ENCODE peak calls at places on chromosome 6, in nine cellular contexts. One of them, this sample, is unnamed.

GRCh38 chr6:7157752-7158616 is 50.2 kb downstream of the RREB1 start:
- DNase-seq in stimulated activated CD8-positive, alpha-beta memory T cell treated with anti-CD3 and anti-CD28 coated beads, Interleukin-7, amount 100 ng/mL, for 1 hour: no peak
- DNase-seq in K562: no peak
- DNase-seq in SHP77: no peak
- DNase-seq in M059J: peak
- DNase-seq in BJ: no peak
- DNase-seq in nephron progenitor cell: no peak
- DNase-seq in H7: no peak
- DNase-seq in H4: no peak
- DNase-seq in this sample: peak

GRCh38 chr6:92495246-92495645 is 924.1 kb downstream of the EPHA7 start:
- DNase-seq in M059J: no peak
- DNase-seq in SHP77: no peak
- DNase-seq in stimulated activated CD8-positive, alpha-beta memory T cell treated with anti-CD3 and anti-CD28 coated beads, Interleukin-7, amount 100 ng/mL, for 1 hour: no peak
- DNase-seq in H4: peak
- DNase-seq in BJ: no peak
- DNase-seq in nephron progenitor cell: no peak
- DNase-seq in H7: no peak
- DNase-seq in K562: no peak
- DNase-seq in this sample: no peak

GRCh38 chr6:15073344-15073789 is 172.5 kb upstream of the JARID2 start:
- DNase-seq in M059J: peak
- DNase-seq in stimulated activated CD8-positive, alpha-beta memory T cell treated with anti-CD3 and anti-CD28 coated beads, Interleukin-7, amount 100 ng/mL, for 1 hour: no peak
- DNase-seq in K562: no peak
- DNase-seq in nephron progenitor cell: no peak
- DNase-seq in H4: peak
- DNase-seq in BJ: no peak
- DNase-seq in SHP77: no peak
- DNase-seq in H7: no peak
- DNase-seq in this sample: no peak

GRCh38 chr6:134908906-134909516 is 40.9 kb downstream of the ALDH8A1 start:
- DNase-seq in K562: no peak
- DNase-seq in M059J: peak
- DNase-seq in H4: peak
- DNase-seq in nephron progenitor cell: no peak
- DNase-seq in stimulated activated CD8-positive, alpha-beta memory T cell treated with anti-CD3 and anti-CD28 coated beads, Interleukin-7, amount 100 ng/mL, for 1 hour: no peak
- DNase-seq in SHP77: peak
- DNase-seq in BJ: peak
- DNase-seq in H7: no peak
- DNase-seq in this sample: peak

GRCh38 chr6:107716688-107717089 is 107.4 kb downstream of the SCML4 start:
- DNase-seq in nephron progenitor cell: no peak
- DNase-seq in K562: peak
- DNase-seq in SHP77: peak
- DNase-seq in BJ: no peak
- DNase-seq in M059J: peak
- DNase-seq in H7: peak
- DNase-seq in H4: peak
- DNase-seq in stimulated activated CD8-positive, alpha-beta memory T cell treated with anti-CD3 and anti-CD28 coated beads, Interleukin-7, amount 100 ng/mL, for 1 hour: peak
- DNase-seq in this sample: peak

GRCh38 chr6:29071831-29072723 is 15.0 kb downstream of the OR2B3 start:
- DNase-seq in SHP77: peak
- DNase-seq in M059J: peak
- DNase-seq in K562: peak
- DNase-seq in H4: peak
- DNase-seq in H7: peak
- DNase-seq in stimulated activated CD8-positive, alpha-beta memory T cell treated with anti-CD3 and anti-CD28 coated beads, Interleukin-7, amount 100 ng/mL, for 1 hour: no peak
- DNase-seq in nephron progenitor cell: peak
- DNase-seq in BJ: no peak
- DNase-seq in this sample: peak

GRCh38 chr6:14838041-14838596 is 407.8 kb upstream of the JARID2 start:
- DNase-seq in BJ: no peak
- DNase-seq in H7: no peak
- DNase-seq in H4: no peak
- DNase-seq in stimulated activated CD8-positive, alpha-beta memory T cell treated with anti-CD3 and anti-CD28 coated beads, Interleukin-7, amount 100 ng/mL, for 1 hour: no peak
- DNase-seq in K562: no peak
- DNase-seq in SHP77: no peak
- DNase-seq in M059J: peak
- DNase-seq in nephron progenitor cell: no peak
- DNase-seq in this sample: no peak

GRCh38 chr6:166721576-166721975 is 94.5 kb upstream of the RPS6KA2 start:
- DNase-seq in SHP77: no peak
- DNase-seq in M059J: no peak
- DNase-seq in H4: no peak
- DNase-seq in stimulated activated CD8-positive, alpha-beta memory T cell treated with anti-CD3 and anti-CD28 coated beads, Interleukin-7, amount 100 ng/mL, for 1 hour: no peak
- DNase-seq in nephron progenitor cell: no peak
- DNase-seq in H7: no peak
- DNase-seq in BJ: no peak
- DNase-seq in K562: no peak
- DNase-seq in this sample: no peak

GRCh38 chr6:43910638-43911353 is 140.8 kb downstream of the VEGFA start:
- DNase-seq in nephron progenitor cell: no peak
- DNase-seq in M059J: peak
- DNase-seq in K562: no peak
- DNase-seq in H4: peak
- DNase-seq in H7: no peak
- DNase-seq in stimulated activated CD8-positive, alpha-beta memory T cell treated with anti-CD3 and anti-CD28 coated beads, Interleukin-7, amount 100 ng/mL, for 1 hour: no peak
- DNase-seq in BJ: peak
- DNase-seq in SHP77: no peak
- DNase-seq in this sample: peak

GRCh38 chr6:87846446-87846845 is 144.4 kb upstream of the AKIRIN2 start:
- DNase-seq in K562: no peak
- DNase-seq in stimulated activated CD8-positive, alpha-beta memory T cell treated with anti-CD3 and anti-CD28 coated beads, Interleukin-7, amount 100 ng/mL, for 1 hour: no peak
- DNase-seq in H7: no peak
- DNase-seq in BJ: no peak
- DNase-seq in H4: no peak
- DNase-seq in M059J: no peak
- DNase-seq in nephron progenitor cell: no peak
- DNase-seq in SHP77: no peak
- DNase-seq in this sample: no peak

GRCh38 chr6:5379647-5380242 is 118.4 kb downstream of the FARS2 start:
- DNase-seq in SHP77: peak
- DNase-seq in M059J: peak
- DNase-seq in H4: peak
- DNase-seq in H7: peak
- DNase-seq in BJ: no peak
- DNase-seq in K562: peak
- DNase-seq in nephron progenitor cell: peak
- DNase-seq in stimulated activated CD8-positive, alpha-beta memory T cell treated with anti-CD3 and anti-CD28 coated beads, Interleukin-7, amount 100 ng/mL, for 1 hour: no peak
- DNase-seq in this sample: peak

GRCh38 chr6:73519943-73520687 is 717 bp downstream of the EEF1A1 start:
- DNase-seq in nephron progenitor cell: peak
- DNase-seq in H4: peak
- DNase-seq in H7: peak
- DNase-seq in M059J: peak
- DNase-seq in SHP77: peak
- DNase-seq in BJ: no peak
- DNase-seq in stimulated activated CD8-positive, alpha-beta memory T cell treated with anti-CD3 and anti-CD28 coated beads, Interleukin-7, amount 100 ng/mL, for 1 hour: peak
- DNase-seq in K562: peak
- DNase-seq in this sample: peak

GRCh38 chr6:167685654-167686053 is 141.1 kb upstream of the AFDN start:
- DNase-seq in H7: peak
- DNase-seq in nephron progenitor cell: no peak
- DNase-seq in stimulated activated CD8-positive, alpha-beta memory T cell treated with anti-CD3 and anti-CD28 coated beads, Interleukin-7, amount 100 ng/mL, for 1 hour: no peak
- DNase-seq in BJ: no peak
- DNase-seq in SHP77: no peak
- DNase-seq in M059J: no peak
- DNase-seq in K562: no peak
- DNase-seq in H4: no peak
- DNase-seq in this sample: no peak

GRCh38 chr6:55379895-55380294 is 52.6 kb downstream of the GFRAL start:
- DNase-seq in stimulated activated CD8-positive, alpha-beta memory T cell treated with anti-CD3 and anti-CD28 coated beads, Interleukin-7, amount 100 ng/mL, for 1 hour: no peak
- DNase-seq in nephron progenitor cell: no peak
- DNase-seq in H4: no peak
- DNase-seq in BJ: no peak
- DNase-seq in SHP77: no peak
- DNase-seq in M059J: no peak
- DNase-seq in H7: no peak
- DNase-seq in K562: no peak
- DNase-seq in this sample: no peak

This sample was measured in EH.